ENCODE peak calls at places on chromosomes 6 and 20, in nine cellular contexts. P is astrocyte of the spinal cord, T is AG09309, S is endothelial cell, B is NCI-H2081, I is fibroblast of lung, G is EH, A is heart right ventricle, Z is HEK293T. V is an unnamed sample.

GRCh38 chr6:166330612-166331011 is 11.7 kb downstream of the SFT2D1 start:
- DNase-seq in S (peak; percentile 76), A (peak; percentile 71), Z (peak; percentile 64), P (peak; percentile 45), I (peak; percentile 42), T (no peak), B (no peak), G (no peak), V (no peak)

GRCh38 chr6:14055541-14055940 is 62.0 kb upstream of the CD83 start:
- DNase-seq in I (no peak), G (no peak), P (no peak), B (peak; percentile 83), Z (no peak), T (no peak), S (no peak), A (no peak), V (peak; percentile 83)

GRCh38 chr6:111925296-111925695 is 52.0 kb upstream of the FYN start:
- DNase-seq in G (peak; percentile 93), Z (no peak), A (no peak), B (no peak), T (peak; percentile 60), P (peak; percentile 70), S (no peak), I (peak; percentile 37), V (no peak)

GRCh38 chr6:26322645-26323482 is 42.1 kb upstream of the BTN3A2 start:
- DNase-seq in G (peak; percentile 95), A (peak; percentile 48), I (peak; percentile 95), B (peak; percentile 79), Z (no peak), S (peak; percentile 65), P (peak; percentile 93), T (peak; percentile 84), V (peak; percentile 39)

GRCh38 chr6:157921685-157922367 is 59.8 kb upstream of the SYNJ2 start:
- DNase-seq in A (peak; percentile 42), G (peak; percentile 82), B (no peak), S (no peak), T (peak; percentile 79), Z (no peak), P (peak; percentile 39), I (peak; percentile 52), V (no peak)

GRCh38 chr6:39907871-39908575 is 26.2 kb downstream of the MOCS1 start:
- DNase-seq in Z (no peak), A (no peak), T (no peak), I (no peak), G (no peak), B (no peak), P (no peak), S (no peak), V (no peak)

GRCh38 chr20:19274412-19275015 is 62.1 kb downstream of the SLC24A3 start:
- DNase-seq in B (no peak), Z (no peak), S (no peak), I (peak; percentile 69), P (peak; percentile 65), A (peak; percentile 72), T (no peak), G (no peak), V (peak; percentile 42)

GRCh38 chr20:10113746-10114145 is 79.0 kb downstream of the ANKEF1 start:
- DNase-seq in A (no peak), B (no peak), S (no peak), G (no peak), P (peak; percentile 27), Z (no peak), T (no peak), I (no peak), V (no peak)

GRCh38 chr20:34705383-34706021 is 1.4 kb downstream of the TP53INP2 start:
- DNase-seq in P (no peak), A (peak; percentile 60), T (no peak), Z (no peak), G (peak; percentile 65), I (peak; percentile 21), S (peak; percentile 39), B (no peak), V (no peak)

GRCh38 chr20:24581443-24582170 is 112.2 kb downstream of the SYNDIG1 start:
- DNase-seq in A (no peak), Z (no peak), G (no peak), T (no peak), P (no peak), B (no peak), S (no peak), I (no peak), V (no peak)

GRCh38 chr6:35725721-35726438 is 11.0 kb upstream of the ARMC12 start:
- DNase-seq in I (peak; percentile 88), S (no peak), A (peak; percentile 13), G (no peak), P (peak; percentile 63), Z (no peak), T (no peak), B (no peak), V (no peak)

GRCh38 chr6:124373386-124373785 is 569.7 kb downstream of the NKAIN2 start:
- DNase-seq in A (no peak), I (no peak), S (no peak), P (no peak), B (no peak), G (no peak), T (no peak), Z (no peak), V (no peak)